ENCODE peak calls at places on chromosomes 16 and 17, in seven cellular contexts. One of them, this sample, is unnamed.

GRCh38 chr17:68512967-68513474 is 791 bp downstream of the PRKAR1A start:
- DNase-seq in smooth muscle cell of the brain vasculature: no peak
- DNase-seq in effector CD4-positive, alpha-beta T cell: no peak
- DNase-seq in effector memory CD4-positive, alpha-beta T cell: no peak
- DNase-seq in activated CD8-positive, alpha-beta memory T cell treated with anti-CD3 and anti-CD28 coated beads, Interleukin-2, amount 50 U/mL, for 48 hours: no peak
- DNase-seq in bronchial epithelial cell: peak
- DNase-seq in MM.1S: peak
- DNase-seq in this sample: no peak

GRCh38 chr17:72502940-72503341 is 382.1 kb downstream of the SOX9 start:
- DNase-seq in effector CD4-positive, alpha-beta T cell: no peak
- DNase-seq in MM.1S: no peak
- DNase-seq in smooth muscle cell of the brain vasculature: no peak
- DNase-seq in effector memory CD4-positive, alpha-beta T cell: no peak
- DNase-seq in bronchial epithelial cell: peak
- DNase-seq in activated CD8-positive, alpha-beta memory T cell treated with anti-CD3 and anti-CD28 coated beads, Interleukin-2, amount 50 U/mL, for 48 hours: no peak
- DNase-seq in this sample: no peak

GRCh38 chr16:7423436-7423941 is 90.8 kb downstream of the RBFOX1 start:
- DNase-seq in bronchial epithelial cell: no peak
- DNase-seq in activated CD8-positive, alpha-beta memory T cell treated with anti-CD3 and anti-CD28 coated beads, Interleukin-2, amount 50 U/mL, for 48 hours: no peak
- DNase-seq in MM.1S: peak
- DNase-seq in smooth muscle cell of the brain vasculature: no peak
- DNase-seq in effector CD4-positive, alpha-beta T cell: no peak
- DNase-seq in effector memory CD4-positive, alpha-beta T cell: no peak
- DNase-seq in this sample: no peak

GRCh38 chr17:75270218-75270965 is 639 bp downstream of the MIF4GD start:
- DNase-seq in MM.1S: peak
- DNase-seq in bronchial epithelial cell: peak
- DNase-seq in effector CD4-positive, alpha-beta T cell: peak
- DNase-seq in effector memory CD4-positive, alpha-beta T cell: peak
- DNase-seq in smooth muscle cell of the brain vasculature: no peak
- DNase-seq in activated CD8-positive, alpha-beta memory T cell treated with anti-CD3 and anti-CD28 coated beads, Interleukin-2, amount 50 U/mL, for 48 hours: peak
- DNase-seq in this sample: peak

GRCh38 chr16:47507701-47508100 is 46.6 kb downstream of the PHKB start:
- DNase-seq in bronchial epithelial cell: peak
- DNase-seq in MM.1S: no peak
- DNase-seq in effector CD4-positive, alpha-beta T cell: no peak
- DNase-seq in smooth muscle cell of the brain vasculature: no peak
- DNase-seq in activated CD8-positive, alpha-beta memory T cell treated with anti-CD3 and anti-CD28 coated beads, Interleukin-2, amount 50 U/mL, for 48 hours: no peak
- DNase-seq in effector memory CD4-positive, alpha-beta T cell: no peak
- DNase-seq in this sample: no peak

GRCh38 chr17:11144358-11145233 is 96.4 kb upstream of the SHISA6 start:
- DNase-seq in effector CD4-positive, alpha-beta T cell: no peak
- DNase-seq in activated CD8-positive, alpha-beta memory T cell treated with anti-CD3 and anti-CD28 coated beads, Interleukin-2, amount 50 U/mL, for 48 hours: no peak
- DNase-seq in bronchial epithelial cell: peak
- DNase-seq in smooth muscle cell of the brain vasculature: no peak
- DNase-seq in effector memory CD4-positive, alpha-beta T cell: no peak
- DNase-seq in MM.1S: peak
- DNase-seq in this sample: no peak

GRCh38 chr17:39199673-39199985 is 454 bp upstream of the RPL19 start:
- DNase-seq in activated CD8-positive, alpha-beta memory T cell treated with anti-CD3 and anti-CD28 coated beads, Interleukin-2, amount 50 U/mL, for 48 hours: no peak
- DNase-seq in effector memory CD4-positive, alpha-beta T cell: no peak
- DNase-seq in MM.1S: no peak
- DNase-seq in smooth muscle cell of the brain vasculature: no peak
- DNase-seq in effector CD4-positive, alpha-beta T cell: no peak
- DNase-seq in bronchial epithelial cell: no peak
- DNase-seq in this sample: no peak

GRCh38 chr16:67116388-67117311 is 6.9 kb downstream of the PHAF1 start:
- DNase-seq in activated CD8-positive, alpha-beta memory T cell treated with anti-CD3 and anti-CD28 coated beads, Interleukin-2, amount 50 U/mL, for 48 hours: no peak
- DNase-seq in MM.1S: no peak
- DNase-seq in smooth muscle cell of the brain vasculature: no peak
- DNase-seq in bronchial epithelial cell: no peak
- DNase-seq in effector CD4-positive, alpha-beta T cell: no peak
- DNase-seq in effector memory CD4-positive, alpha-beta T cell: no peak
- DNase-seq in this sample: no peak

GRCh38 chr17:65020284-65020683 is 36.3 kb downstream of the GNA13 start:
- DNase-seq in bronchial epithelial cell: peak
- DNase-seq in MM.1S: no peak
- DNase-seq in effector CD4-positive, alpha-beta T cell: no peak
- DNase-seq in smooth muscle cell of the brain vasculature: no peak
- DNase-seq in activated CD8-positive, alpha-beta memory T cell treated with anti-CD3 and anti-CD28 coated beads, Interleukin-2, amount 50 U/mL, for 48 hours: no peak
- DNase-seq in effector memory CD4-positive, alpha-beta T cell: no peak
- DNase-seq in this sample: no peak

GRCh38 chr17:44672479-44673093 is 16.3 kb downstream of the MEIOC start:
- DNase-seq in effector CD4-positive, alpha-beta T cell: no peak
- DNase-seq in activated CD8-positive, alpha-beta memory T cell treated with anti-CD3 and anti-CD28 coated beads, Interleukin-2, amount 50 U/mL, for 48 hours: no peak
- DNase-seq in smooth muscle cell of the brain vasculature: no peak
- DNase-seq in bronchial epithelial cell: peak
- DNase-seq in MM.1S: no peak
- DNase-seq in effector memory CD4-positive, alpha-beta T cell: no peak
- DNase-seq in this sample: no peak

GRCh38 chr16:81752225-81752875 is 26.7 kb upstream of the PLCG2 start:
- DNase-seq in effector CD4-positive, alpha-beta T cell: no peak
- DNase-seq in smooth muscle cell of the brain vasculature: no peak
- DNase-seq in effector memory CD4-positive, alpha-beta T cell: no peak
- DNase-seq in MM.1S: peak
- DNase-seq in bronchial epithelial cell: no peak
- DNase-seq in activated CD8-positive, alpha-beta memory T cell treated with anti-CD3 and anti-CD28 coated beads, Interleukin-2, amount 50 U/mL, for 48 hours: no peak
- DNase-seq in this sample: peak

GRCh38 chr17:36705651-36706436 is 104.5 kb downstream of the MRM1 start:
- DNase-seq in bronchial epithelial cell: peak
- DNase-seq in MM.1S: peak
- DNase-seq in effector CD4-positive, alpha-beta T cell: peak
- DNase-seq in smooth muscle cell of the brain vasculature: no peak
- DNase-seq in activated CD8-positive, alpha-beta memory T cell treated with anti-CD3 and anti-CD28 coated beads, Interleukin-2, amount 50 U/mL, for 48 hours: peak
- DNase-seq in effector memory CD4-positive, alpha-beta T cell: peak
- DNase-seq in this sample: peak

GRCh38 chr17:3919123-3919624 is 2.9 kb upstream of the P2RX1 start:
- DNase-seq in effector memory CD4-positive, alpha-beta T cell: no peak
- DNase-seq in effector CD4-positive, alpha-beta T cell: no peak
- DNase-seq in smooth muscle cell of the brain vasculature: no peak
- DNase-seq in MM.1S: no peak
- DNase-seq in bronchial epithelial cell: no peak
- DNase-seq in activated CD8-positive, alpha-beta memory T cell treated with anti-CD3 and anti-CD28 coated beads, Interleukin-2, amount 50 U/mL, for 48 hours: no peak
- DNase-seq in this sample: no peak

GRCh38 chr17:4249452-4250029 is 14.2 kb downstream of the ANKFY1 start:
- DNase-seq in activated CD8-positive, alpha-beta memory T cell treated with anti-CD3 and anti-CD28 coated beads, Interleukin-2, amount 50 U/mL, for 48 hours: no peak
- DNase-seq in effector memory CD4-positive, alpha-beta T cell: no peak
- DNase-seq in bronchial epithelial cell: peak
- DNase-seq in MM.1S: peak
- DNase-seq in effector CD4-positive, alpha-beta T cell: no peak
- DNase-seq in smooth muscle cell of the brain vasculature: no peak
- DNase-seq in this sample: peak

GRCh38 chr17:55086635-55087058 is 118.1 kb downstream of the STXBP4 start:
- DNase-seq in bronchial epithelial cell: peak
- DNase-seq in MM.1S: no peak
- DNase-seq in effector memory CD4-positive, alpha-beta T cell: no peak
- DNase-seq in effector CD4-positive, alpha-beta T cell: no peak
- DNase-seq in activated CD8-positive, alpha-beta memory T cell treated with anti-CD3 and anti-CD28 coated beads, Interleukin-2, amount 50 U/mL, for 48 hours: no peak
- DNase-seq in smooth muscle cell of the brain vasculature: peak
- DNase-seq in this sample: no peak

GRCh38 chr16:71542377-71542776 is 16.2 kb downstream of the CHST4 start:
- DNase-seq in bronchial epithelial cell: peak
- DNase-seq in activated CD8-positive, alpha-beta memory T cell treated with anti-CD3 and anti-CD28 coated beads, Interleukin-2, amount 50 U/mL, for 48 hours: peak
- DNase-seq in MM.1S: peak
- DNase-seq in smooth muscle cell of the brain vasculature: no peak
- DNase-seq in effector CD4-positive, alpha-beta T cell: peak
- DNase-seq in effector memory CD4-positive, alpha-beta T cell: no peak
- DNase-seq in this sample: peak

GRCh38 chr17:18327093-18327492 is 12.0 kb downstream of the SMCR8 start:
- DNase-seq in effector memory CD4-positive, alpha-beta T cell: no peak
- DNase-seq in MM.1S: no peak
- DNase-seq in bronchial epithelial cell: no peak
- DNase-seq in activated CD8-positive, alpha-beta memory T cell treated with anti-CD3 and anti-CD28 coated beads, Interleukin-2, amount 50 U/mL, for 48 hours: no peak
- DNase-seq in smooth muscle cell of the brain vasculature: no peak
- DNase-seq in effector CD4-positive, alpha-beta T cell: no peak
- DNase-seq in this sample: no peak

GRCh38 chr17:49993423-49994037 is 1.5 kb downstream of the DLX3 start:
- DNase-seq in activated CD8-positive, alpha-beta memory T cell treated with anti-CD3 and anti-CD28 coated beads, Interleukin-2, amount 50 U/mL, for 48 hours: peak
- DNase-seq in effector memory CD4-positive, alpha-beta T cell: no peak
- DNase-seq in effector CD4-positive, alpha-beta T cell: no peak
- DNase-seq in smooth muscle cell of the brain vasculature: no peak
- DNase-seq in bronchial epithelial cell: no peak
- DNase-seq in MM.1S: no peak
- DNase-seq in this sample: peak

This sample was measured in GM13976.